ENCODE peak calls at places on chromosomes 16 and 17, in seven cellular contexts. P is upper lobe of right lung; Y is GM04504; W is foreskin fibroblast; V is fibroblast of the aortic adventitia; K is Calu3; H is activated naive CD4-positive, alpha-beta T cell treated with anti-CD3 and anti-CD28 coated beads, Interleukin-2, amount 10 ng/mL, durations not matched to agents 7 days and 5 days. R is an unnamed sample.

GRCh38 chr16:81610144-81610842 is 165.7 kb downstream of the CMIP start:
- DNase-seq in P (peak), Y (peak), W (peak), V (peak), K (peak), H (no peak), R (peak)

GRCh38 chr16:57887711-57888110 is 83.2 kb downstream of the CNGB1 start:
- DNase-seq in P (no peak), Y (no peak), W (no peak), V (no peak), K (no peak), H (no peak), R (no peak)

GRCh38 chr17:76702941-76703637 is 7.7 kb downstream of the MXRA7 start:
- DNase-seq in P (no peak), Y (no peak), W (no peak), V (no peak), K (no peak), H (no peak), R (no peak)

GRCh38 chr16:81493755-81494433 is 49.3 kb downstream of the CMIP start:
- DNase-seq in P (no peak), Y (peak), W (peak), V (peak), K (peak), H (peak), R (peak)

GRCh38 chr17:72349508-72350472 is 229.0 kb downstream of the SOX9 start:
- DNase-seq in P (no peak), Y (no peak), W (no peak), V (no peak), K (no peak), H (no peak), R (no peak)

GRCh38 chr17:72618018-72618509 is 474.4 kb downstream of the SLC39A11 start:
- DNase-seq in P (no peak), Y (no peak), W (peak), V (no peak), K (peak), H (peak), R (peak)

GRCh38 chr17:15513058-15513858 is 45.8 kb upstream of the CDRT4 start:
- DNase-seq in P (no peak), Y (no peak), W (peak), V (peak), K (no peak), H (no peak), R (peak)

GRCh38 chr17:77252736-77253135 is 112.0 kb downstream of the SEC14L1 start:
- DNase-seq in P (no peak), Y (no peak), W (no peak), V (no peak), K (no peak), H (no peak), R (no peak)

GRCh38 chr16:19130852-19131808 is 17.4 kb downstream of the ITPRIPL2 start:
- DNase-seq in P (peak), Y (peak), W (peak), V (peak), K (no peak), H (no peak), R (peak)

GRCh38 chr17:57868775-57869598 is 19.1 kb upstream of the MRPS23 start:
- DNase-seq in P (no peak), Y (no peak), W (no peak), V (no peak), K (no peak), H (no peak), R (no peak)

GRCh38 chr17:63634163-63634562 is 11.9 kb downstream of the MAP3K3 start:
- DNase-seq in P (no peak), Y (no peak), W (peak), V (no peak), K (no peak), H (no peak), R (no peak)

GRCh38 chr17:16287563-16288027 is 65.7 kb downstream of the CENPV start:
- DNase-seq in P (no peak), Y (no peak), W (peak), V (peak), K (peak), H (peak), R (peak)